ENCODE peak calls at places on chromosome 14, in five cellular contexts. W is H9, C is H1, D is trophoblast cell, Q is mesenchymal stem cell. N is an unnamed sample.

GRCh38 chr14:76891436-76891835 is 65.2 kb downstream of the LRRC74A start:
- DNase-seq in Q (no peak), C (no peak), D (no peak), W (no peak), N (no peak)

GRCh38 chr14:95507701-95508103 is 8.7 kb downstream of the SYNE3 start:
- DNase-seq in D (peak; percentile 66), Q (peak; percentile 89), C (no peak), W (no peak), N (no peak)

GRCh38 chr14:81363746-81364400 is 36.3 kb downstream of the STON2 start:
- DNase-seq in C (no peak), D (no peak), W (no peak), Q (no peak), N (no peak)

GRCh38 chr14:38255673-38256357 is at the start of gene CLEC14A:
- DNase-seq in C (peak; percentile 77), D (no peak), W (peak; percentile 64), Q (no peak), N (no peak)

GRCh38 chr14:67228325-67228984 is 12.8 kb upstream of the PALS1 start:
- DNase-seq in D (no peak), W (no peak), C (no peak), Q (no peak), N (no peak)

GRCh38 chr14:68016243-68016914 is 196.8 kb downstream of the RAD51B start:
- DNase-seq in Q (peak; percentile 73), C (no peak), D (peak; percentile 23), W (no peak), N (no peak)

GRCh38 chr14:103879570-103880333 is 32.4 kb upstream of the PPP1R13B start:
- DNase-seq in D (no peak), C (peak; percentile 73), Q (no peak), W (peak; percentile 69), N (no peak)

GRCh38 chr14:101707285-101707842 is 54.1 kb upstream of the PPP2R5C start:
- DNase-seq in Q (peak; percentile 88), D (peak; percentile 97), C (peak; percentile 59), W (peak; percentile 83), N (peak; percentile 83)

GRCh38 chr14:76257111-76257803 is 105.5 kb downstream of the GPATCH2L start:
- DNase-seq in C (no peak), D (no peak), Q (no peak), W (no peak), N (no peak)

GRCh38 chr14:64703393-64704144 is 655 bp upstream of the PLEKHG3 start:
- DNase-seq in D (peak; percentile 62), Q (peak; percentile 51), W (peak; percentile 34), C (no peak), N (no peak)

GRCh38 chr14:37901978-37902377 is 305.7 kb upstream of the SSTR1 start:
- DNase-seq in D (no peak), C (no peak), Q (no peak), W (peak; percentile 39), N (no peak)

DNA sequence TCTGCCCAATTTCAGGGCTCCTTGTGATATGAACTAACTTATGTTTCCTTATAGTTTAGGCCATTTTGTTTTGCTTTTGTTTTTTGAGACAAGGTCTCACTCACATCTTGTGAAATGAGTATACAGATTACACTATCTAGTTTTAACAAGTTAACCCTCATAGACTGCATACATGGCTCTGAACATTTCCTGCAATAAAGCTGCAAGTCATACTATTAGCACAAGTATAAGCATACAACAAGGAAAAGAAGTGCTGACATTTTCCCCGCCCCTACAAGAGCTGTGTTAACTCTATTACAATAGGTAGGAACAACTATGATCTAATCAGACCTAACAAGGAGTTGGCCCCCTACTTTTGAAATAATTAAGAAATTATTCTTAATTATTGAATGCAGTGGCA is 35.9 kb downstream of the CCDC177 start:
- DNase-seq in D (no peak), Q (no peak), W (no peak), C (no peak), N (no peak)
- H2BK12ac ChIP-seq in D (no peak overlapping the region), Q (no peak overlapping the region), W (no peak overlapping the region), C (no peak overlapping the region), N (no peak overlapping the region)

GRCh38 chr14:100539319-100539645 is 47.9 kb downstream of the BEGAIN start:
- DNase-seq in C (no peak), D (no peak), Q (no peak), W (no peak), N (no peak)
- H2BK12ac ChIP-seq in C (no peak overlapping the region), D (no peak overlapping the region), Q (no peak overlapping the region), W (no peak overlapping the region), N (no peak overlapping the region)

GRCh38 chr14:21044106-21044618 is 2.0 kb downstream of the RNASE7 start:
- DNase-seq in C (no peak), D (peak; percentile 59), W (no peak), Q (no peak), N (no peak)
- H2BK12ac ChIP-seq in C (no peak overlapping the region), D (no peak overlapping the region), W (no peak overlapping the region), Q (peak overlapping the region; percentile 50), N (no peak overlapping the region)

DNA sequence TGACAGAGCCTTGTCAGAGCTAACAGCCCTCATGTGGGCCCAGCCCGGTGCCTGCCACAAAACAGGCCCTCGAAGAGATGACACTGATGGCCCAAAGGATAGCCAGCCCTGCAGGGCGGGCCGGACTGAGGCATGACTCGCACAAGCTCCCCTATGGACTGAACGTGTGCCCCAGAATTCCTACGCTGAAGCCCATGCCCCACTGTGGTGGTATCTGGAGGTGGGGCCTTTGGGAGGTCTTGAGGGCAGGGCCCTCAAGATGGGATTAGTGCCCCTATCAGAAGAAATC is 38.6 kb downstream of the CHGA start:
- DNase-seq in D (no peak), Q (no peak), C (no peak), W (no peak), N (no peak)
- H2BK12ac ChIP-seq in D (no peak overlapping the region), Q (no peak overlapping the region), C (no peak overlapping the region), W (no peak overlapping the region), N (no peak overlapping the region)

N was measured in neuronal stem cell.